ENCODE peak calls at places on chromosomes 6 and 20, in seven cellular contexts. B, T, I, K, Q, F and N are unnamed samples.

GRCh38 chr6:111731404-111732195 is 125.9 kb upstream of the TRAF3IP2 start:
- DNase-seq in K (peak; percentile 43), Q (no peak), B (no peak), I (peak; percentile 6), T (peak; percentile 28), F (no peak), N (peak; percentile 68)

GRCh38 chr6:132764370-132764769 is 6.7 kb upstream of the VNN2 start:
- DNase-seq in T (peak; percentile 12), I (peak; percentile 83), K (peak; percentile 88), F (no peak), B (no peak), Q (no peak), N (peak; percentile 16)

GRCh38 chr6:170286246-170286933 is 4.5 kb downstream of the DLL1 start:
- DNase-seq in I (no peak), Q (no peak), B (peak; percentile 70), K (peak; percentile 31), F (no peak), T (no peak), N (no peak)

GRCh38 chr6:42228305-42228704 is 10.6 kb upstream of the MRPS10 start:
- DNase-seq in I (no peak), B (no peak), T (no peak), K (no peak), F (no peak), Q (no peak), N (no peak)

GRCh38 chr6:4059115-4059777 is 19.7 kb downstream of the FAM217A start:
- DNase-seq in Q (peak; percentile 76), F (no peak), B (no peak), K (peak; percentile 88), I (peak; percentile 90), T (peak; percentile 62), N (no peak)

GRCh38 chr20:44752099-44752931 is 6.7 kb downstream of the KCNK15 start:
- DNase-seq in F (no peak), T (no peak), K (no peak), B (no peak), Q (no peak), I (no peak), N (no peak)

GRCh38 chr6:109075934-109076333 is 18.7 kb downstream of the SESN1 start:
- DNase-seq in T (no peak), K (peak; percentile 50), F (no peak), B (no peak), Q (no peak), I (peak; percentile 51), N (no peak)

GRCh38 chr6:139369568-139370046 is 4.8 kb downstream of the CITED2 start:
- DNase-seq in I (peak; percentile 80), F (no peak), K (peak; percentile 62), B (peak; percentile 54), T (peak; percentile 68), Q (peak; percentile 48), N (peak; percentile 74)

GRCh38 chr20:36754656-36755222 is 8.8 kb upstream of the NDRG3 start:
- DNase-seq in Q (peak; percentile 84), F (peak; percentile 37), B (peak; percentile 71), T (peak; percentile 78), K (peak; percentile 53), I (peak; percentile 88), N (peak; percentile 88)

GRCh38 chr6:7468382-7469081 is 72.9 kb upstream of the DSP start:
- DNase-seq in B (peak; percentile 75), K (peak; percentile 56), I (peak; percentile 66), T (peak; percentile 21), F (peak; percentile 18), Q (no peak), N (no peak)

GRCh38 chr6:44254201-44254956 is 2.9 kb downstream of the SLC35B2 start:
- DNase-seq in T (no peak), B (no peak), Q (no peak), K (no peak), F (no peak), I (no peak), N (no peak)

GRCh38 chr20:43191946-43192847 is 2.5 kb upstream of the PTPRT start:
- DNase-seq in F (no peak), B (peak; percentile 79), I (no peak), T (no peak), Q (peak; percentile 16), K (no peak), N (peak; percentile 43)

GRCh38 chr6:140671926-140672325 is 1297.5 kb upstream of the CITED2 start:
- DNase-seq in K (peak; percentile 3), B (no peak), T (peak; percentile 17), F (peak; percentile 6), Q (no peak), I (no peak), N (peak; percentile 25)

GRCh38 chr6:81751388-81752083 is 945 bp downstream of the TENT5A start:
- DNase-seq in T (peak; percentile 37), I (peak; percentile 38), B (no peak), K (peak; percentile 59), F (peak; percentile 13), Q (peak; percentile 21), N (peak; percentile 52)

GRCh38 chr6:16511048-16511660 is 250.1 kb downstream of the ATXN1 start:
- DNase-seq in F (no peak), K (peak; percentile 48), I (peak; percentile 48), Q (peak; percentile 44), B (peak; percentile 38), T (peak; percentile 62), N (peak; percentile 62)

GRCh38 chr6:109465772-109466171 is 10.2 kb upstream of the MICAL1 start:
- DNase-seq in Q (no peak), F (no peak), I (no peak), K (no peak), B (no peak), T (no peak), N (no peak)

GRCh38 chr20:62953839-62954703 is 1.6 kb downstream of the SLC17A9 start:
- DNase-seq in K (peak; percentile 66), Q (peak; percentile 95), F (no peak), T (peak; percentile 69), B (no peak), I (peak; percentile 54), N (peak; percentile 77)
- H2AFZ ChIP-seq in K (peak overlapping the region; percentile 76), Q (no peak overlapping the region), F (no peak overlapping the region), T (peak overlapping the region; percentile 56), B (no peak overlapping the region), I (peak overlapping the region; percentile 90), N (no peak overlapping the region)

DNA sequence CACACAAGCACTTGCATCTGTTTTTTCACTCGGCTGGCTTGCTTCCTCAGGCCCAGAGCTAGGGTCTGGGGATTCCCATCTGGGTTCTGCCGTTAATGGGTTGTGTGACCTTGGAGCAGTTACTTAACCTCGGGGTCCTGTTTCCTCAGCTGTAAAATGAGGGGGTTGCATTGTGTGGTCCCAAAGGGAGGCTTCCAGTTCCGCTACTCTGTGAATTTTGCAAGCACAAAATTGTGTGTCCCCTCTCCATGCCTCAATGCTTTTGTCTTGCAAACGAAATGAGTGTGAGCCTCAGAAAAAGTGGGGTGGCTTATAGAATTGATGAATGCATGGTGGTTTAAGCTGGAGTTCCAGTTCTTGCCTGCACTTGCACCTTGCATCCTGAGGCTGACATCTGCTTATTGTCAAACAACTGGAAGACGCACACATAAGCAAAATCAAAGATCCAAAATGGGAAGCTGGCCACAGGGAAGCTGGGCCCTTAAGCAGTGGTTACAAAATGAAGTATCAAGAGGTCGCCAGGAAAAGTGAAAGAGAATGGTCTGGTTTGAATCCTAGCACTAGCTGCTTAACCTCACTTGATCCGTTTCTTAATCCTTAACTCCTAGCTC is 490.5 kb downstream of the DHX35 start:
- DNase-seq in K (no peak), F (no peak), Q (no peak), T (no peak), B (no peak), I (no peak), N (no peak)
- H2AFZ ChIP-seq in K (no peak overlapping the region), F (no peak overlapping the region), Q (no peak overlapping the region), T (no peak overlapping the region), B (no peak overlapping the region), I (no peak overlapping the region), N (peak overlapping the region; percentile 38)

GRCh38 chr6:159109391-159109790 is 59.8 kb upstream of the FNDC1 start:
- DNase-seq in Q (no peak), I (no peak), B (no peak), K (no peak), T (no peak), F (no peak), N (no peak)

GRCh38 chr6:159106627-159107241 is 61.9 kb upstream of the TAGAP start:
- DNase-seq in T (peak; percentile 55), B (no peak), F (peak; percentile 70), Q (peak; percentile 33), K (peak; percentile 63), I (peak; percentile 40), N (peak; percentile 90)

GRCh38 chr6:159105716-159106115 is 60.9 kb upstream of the TAGAP start:
- DNase-seq in Q (no peak), B (no peak), K (no peak), I (no peak), T (no peak), F (no peak), N (no peak)

GRCh38 chr6:159108438-159108985 is 60.7 kb upstream of the FNDC1 start:
- DNase-seq in K (peak; percentile 14), Q (no peak), T (no peak), B (no peak), I (no peak), F (no peak), N (no peak)

DNA sequence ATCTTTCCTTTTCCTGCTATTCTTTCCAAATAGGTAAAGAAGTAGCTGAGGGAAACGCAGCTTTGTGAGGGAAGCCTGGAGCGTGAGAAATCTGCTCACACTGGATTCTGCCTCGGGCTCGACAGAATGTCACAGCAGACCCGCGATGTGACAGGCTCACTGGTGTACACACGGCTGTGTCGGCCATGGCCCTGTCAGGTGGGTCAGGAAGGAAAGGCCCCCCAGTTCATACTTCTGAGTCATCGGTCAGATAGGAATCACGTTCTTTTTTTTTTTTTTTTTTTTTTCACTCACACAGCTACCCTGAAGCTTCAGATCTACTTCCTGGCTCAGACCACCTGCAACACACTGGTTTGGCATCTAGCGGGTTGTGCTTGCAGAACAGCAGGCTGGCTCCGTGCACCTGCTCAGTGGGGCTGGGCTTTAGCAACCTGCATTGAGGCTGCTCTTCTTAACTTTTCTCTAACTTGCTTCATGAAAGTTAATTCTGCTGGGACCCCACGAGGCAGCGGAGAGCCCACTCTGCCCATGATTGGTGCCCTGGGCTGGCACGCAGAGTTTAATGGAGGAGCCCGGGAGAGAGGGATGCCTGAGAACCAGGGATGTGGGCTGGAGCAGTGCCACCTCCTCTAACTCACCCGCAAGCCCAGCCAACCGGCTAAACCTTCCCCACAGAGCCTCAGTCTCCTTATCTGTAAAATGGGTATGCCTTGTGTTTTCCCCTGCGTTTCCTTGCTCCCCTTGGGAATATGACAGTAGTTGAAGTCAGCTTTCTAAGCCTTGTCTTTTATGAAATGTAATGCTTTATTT is 61.5 kb upstream of the FNDC1 start:
- DNase-seq in B (no peak), Q (no peak), I (no peak), F (no peak), K (no peak), T (no peak), N (no peak)
- H2AFZ ChIP-seq in B (no peak overlapping the region), Q (no peak overlapping the region), I (no peak overlapping the region), F (peak overlapping the region; percentile 18), K (no peak overlapping the region), T (no peak overlapping the region), N (peak overlapping the region; percentile 61)

DNA sequence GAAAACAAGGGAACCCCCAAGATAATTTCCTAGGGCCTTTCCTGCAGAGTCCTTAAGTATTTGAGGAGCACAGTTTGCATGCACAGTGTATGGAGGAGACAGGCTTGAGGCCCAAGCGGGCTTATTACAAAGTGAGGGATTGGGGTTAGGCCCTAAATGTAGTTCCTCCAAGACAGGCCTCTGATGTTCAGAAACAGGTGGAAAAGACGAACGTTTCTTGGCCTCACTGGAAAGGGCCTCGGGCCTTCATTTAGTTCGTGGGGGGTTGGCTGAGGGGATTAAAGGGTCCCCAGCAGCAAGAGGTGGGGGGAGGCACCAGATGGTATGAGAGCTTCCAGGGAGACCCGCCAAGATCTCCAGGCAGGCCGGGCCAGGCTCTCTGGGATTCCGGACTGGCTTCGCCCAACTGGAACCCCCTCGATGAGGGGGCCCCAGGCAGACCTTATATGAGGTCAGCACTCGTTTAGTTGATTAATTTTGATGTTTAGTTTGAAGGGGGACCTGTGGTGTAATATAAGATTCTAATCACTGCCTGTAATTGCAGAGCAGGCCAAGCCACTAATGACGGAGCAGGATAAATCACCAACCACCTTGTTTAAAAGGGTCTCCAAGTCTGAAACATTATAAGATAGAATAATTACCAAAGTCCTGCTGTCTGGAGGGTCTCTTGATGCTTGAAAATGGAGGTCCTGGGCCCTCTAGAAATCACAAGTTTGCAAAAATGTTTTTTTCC is 2.0 kb downstream of the HMGA1 start:
- DNase-seq in T (no peak), K (no peak), B (peak; percentile 59), F (no peak), Q (no peak), I (no peak), N (no peak)
- H2AFZ ChIP-seq in T (no peak overlapping the region), K (no peak overlapping the region), B (no peak overlapping the region), F (no peak overlapping the region), Q (no peak overlapping the region), I (peak overlapping the region; percentile 53), N (no peak overlapping the region)